ENCODE peak calls at places on chromosomes 11 and 22, in ten cellular contexts. H is AG09319; G is RWPE1; L is HuH-7; T is CD4-positive, CD25-positive, alpha-beta regulatory T cell; Y is stimulated activated CD8-positive, alpha-beta memory T cell treated with anti-CD3 and anti-CD28 coated beads, Interleukin-7, amount 100 ng/mL, for 4 hours; K is GM12865; V is T-helper 9 cell; I is AG04450; O is NCI-H1694. B is an unnamed sample.

GRCh38 chr22:46078241-46079092 is 71.9 kb upstream of the PPARA start:
- DNase-seq in H (peak), G (peak), L (no peak), T (no peak), Y (no peak), K (no peak), V (no peak), I (no peak), O (no peak), B (no peak)

GRCh38 chr11:13487661-13488030 is 8.2 kb downstream of the PTH start:
- DNase-seq in H (no peak), G (no peak), L (peak), T (no peak), Y (no peak), K (peak), V (no peak), I (no peak), O (no peak), B (no peak)

GRCh38 chr11:1393038-1393710 is 3.4 kb downstream of the BRSK2 start:
- DNase-seq in H (no peak), G (no peak), L (no peak), T (no peak), Y (no peak), K (no peak), V (no peak), I (no peak), O (no peak), B (no peak)

GRCh38 chr22:46108564-46109473 is 41.5 kb upstream of the PPARA start:
- DNase-seq in H (no peak), G (no peak), L (peak), T (no peak), Y (no peak), K (peak), V (no peak), I (no peak), O (no peak), B (no peak)

GRCh38 chr11:130727715-130728114 is 188.6 kb downstream of the SNX19 start:
- DNase-seq in H (no peak), G (no peak), L (no peak), T (no peak), Y (no peak), K (no peak), V (no peak), I (no peak), O (no peak), B (no peak)

GRCh38 chr11:16356751-16357365 is 512 bp upstream of the SOX6 start:
- DNase-seq in H (no peak), G (no peak), L (no peak), T (no peak), Y (no peak), K (no peak), V (no peak), I (no peak), O (no peak), B (no peak)

GRCh38 chr22:37735054-37735453 is 38.2 kb downstream of the TRIOBP start:
- DNase-seq in H (no peak), G (no peak), L (peak), T (no peak), Y (no peak), K (no peak), V (no peak), I (no peak), O (no peak), B (no peak)

GRCh38 chr11:124174001-124174400 is 9.1 kb upstream of the OR10D3 start:
- DNase-seq in H (peak), G (peak), L (peak), T (no peak), Y (no peak), K (no peak), V (no peak), I (peak), O (peak), B (no peak)

GRCh38 chr11:131938321-131938751 is 567.9 kb downstream of the NTM start:
- DNase-seq in H (no peak), G (no peak), L (no peak), T (no peak), Y (no peak), K (peak), V (no peak), I (no peak), O (no peak), B (no peak)

GRCh38 chr11:122917311-122917710 is 34.8 kb downstream of the JHY start:
- DNase-seq in H (no peak), G (peak), L (no peak), T (no peak), Y (no peak), K (no peak), V (no peak), I (no peak), O (no peak), B (no peak)

GRCh38 chr11:2575611-2576051 is 124.2 kb downstream of the KCNQ1OT1 start:
- DNase-seq in H (no peak), G (no peak), L (no peak), T (no peak), Y (no peak), K (no peak), V (no peak), I (no peak), O (no peak), B (no peak)

GRCh38 chr22:49015459-49015858 is 812.2 kb downstream of the BRD1 start:
- DNase-seq in H (no peak), G (no peak), L (no peak), T (no peak), Y (no peak), K (no peak), V (no peak), I (no peak), O (no peak), B (no peak)

GRCh38 chr22:40592352-40593113 is 44.0 kb downstream of the MRTFA start:
- DNase-seq in H (no peak), G (no peak), L (no peak), T (no peak), Y (no peak), K (peak), V (no peak), I (no peak), O (no peak), B (no peak)

GRCh38 chr11:82865841-82866240 is 34.4 kb downstream of the PRCP start:
- DNase-seq in H (no peak), G (no peak), L (no peak), T (no peak), Y (no peak), K (no peak), V (no peak), I (no peak), O (no peak), B (no peak)

GRCh38 chr22:42366815-42367581 is 65.2 kb downstream of the NFAM1 start:
- DNase-seq in H (no peak), G (no peak), L (no peak), T (no peak), Y (no peak), K (no peak), V (no peak), I (no peak), O (no peak), B (no peak)

GRCh38 chr11:12185914-12186313 is 75.5 kb downstream of the MICAL2 start:
- DNase-seq in H (no peak), G (no peak), L (no peak), T (no peak), Y (no peak), K (no peak), V (no peak), I (no peak), O (no peak), B (no peak)

GRCh38 chr11:34030386-34030785 is 21.1 kb upstream of the CAPRIN1 start:
- DNase-seq in H (no peak), G (peak), L (no peak), T (no peak), Y (no peak), K (no peak), V (no peak), I (no peak), O (no peak), B (no peak)

GRCh38 chr11:128521697-128522062 is 65.7 kb downstream of the ETS1 start:
- DNase-seq in H (no peak), G (no peak), L (no peak), T (no peak), Y (no peak), K (peak), V (no peak), I (no peak), O (no peak), B (no peak)

GRCh38 chr22:32698926-32699619 is 102.4 kb upstream of the TIMP3 start:
- DNase-seq in H (no peak), G (no peak), L (no peak), T (no peak), Y (no peak), K (no peak), V (no peak), I (no peak), O (no peak), B (no peak)

GRCh38 chr11:12606597-12606996 is 67.6 kb upstream of the TEAD1 start:
- DNase-seq in H (peak), G (no peak), L (no peak), T (no peak), Y (no peak), K (no peak), V (no peak), I (peak), O (no peak), B (peak)

GRCh38 chr11:21921151-21921550 is 271.7 kb upstream of the ANO5 start:
- DNase-seq in H (no peak), G (no peak), L (no peak), T (no peak), Y (no peak), K (no peak), V (no peak), I (no peak), O (no peak), B (no peak)

GRCh38 chr11:107457205-107457557 is 444 bp downstream of the CWF19L2 start:
- DNase-seq in H (no peak), G (peak), L (no peak), T (no peak), Y (no peak), K (peak), V (no peak), I (no peak), O (no peak), B (no peak)

GRCh38 chr22:39303358-39303757 is 16.1 kb downstream of the RPL3 start:
- DNase-seq in H (no peak), G (no peak), L (peak), T (no peak), Y (no peak), K (no peak), V (no peak), I (no peak), O (no peak), B (no peak)

GRCh38 chr11:116890193-116890592 is 52.8 kb upstream of the APOA1 start:
- DNase-seq in H (no peak), G (no peak), L (no peak), T (no peak), Y (no peak), K (peak), V (no peak), I (no peak), O (no peak), B (no peak)

GRCh38 chr11:119699227-119699626 is 29.8 kb downstream of the NECTIN1 start:
- DNase-seq in H (no peak), G (no peak), L (peak), T (no peak), Y (no peak), K (no peak), V (no peak), I (no peak), O (no peak), B (no peak)

GRCh38 chr11:11291432-11292015 is 61.5 kb downstream of the CSNK2A3 start:
- DNase-seq in H (no peak), G (no peak), L (no peak), T (no peak), Y (no peak), K (no peak), V (no peak), I (no peak), O (no peak), B (no peak)

GRCh38 chr22:50729391-50730012 is 8.5 kb upstream of the ACR start:
- DNase-seq in H (no peak), G (no peak), L (no peak), T (no peak), Y (no peak), K (no peak), V (no peak), I (no peak), O (no peak), B (no peak)